ENCODE peak calls at places on chromosomes 13 and 19, in seven cellular contexts. P, F, D, J, A, B and T are unnamed samples.

GRCh38 chr19:47228937-47229673 is 1.9 kb downstream of the BBC3 start:
- DNase-seq in P (no peak), F (no peak), D (peak; percentile 46), J (no peak), A (peak; percentile 46), B (no peak), T (no peak)

GRCh38 chr13:110047511-110047910 is 259.4 kb downstream of the COL4A1 start:
- DNase-seq in P (no peak), F (peak; percentile 91), D (no peak), J (no peak), A (no peak), B (no peak), T (no peak)

GRCh38 chr19:45767410-45767880 is 1.6 kb downstream of the SIX5 start:
- DNase-seq in P (peak; percentile 83), F (peak; percentile 42), D (peak; percentile 81), J (no peak), A (peak; percentile 86), B (peak; percentile 78), T (no peak)

GRCh38 chr13:73754727-73755292 is 379.4 kb downstream of the KLF12 start:
- DNase-seq in P (no peak), F (peak; percentile 27), D (peak; percentile 50), J (no peak), A (peak; percentile 64), B (no peak), T (peak; percentile 62)

GRCh38 chr13:56986121-56986520 is 154.6 kb upstream of the PRR20A start:
- DNase-seq in P (no peak), F (no peak), D (no peak), J (no peak), A (no peak), B (no peak), T (no peak)

GRCh38 chr19:48698046-48698445 is 2.3 kb downstream of the FUT2 start:
- DNase-seq in P (no peak), F (no peak), D (peak; percentile 37), J (no peak), A (peak; percentile 82), B (no peak), T (no peak)

GRCh38 chr13:43905435-43906031 is 25.8 kb downstream of the LACC1 start:
- DNase-seq in P (no peak), F (no peak), D (peak; percentile 48), J (no peak), A (peak; percentile 63), B (no peak), T (peak; percentile 42)

GRCh38 chr19:13095934-13096890 is 6.4 kb downstream of the LYL1 start:
- DNase-seq in P (no peak), F (no peak), D (no peak), J (no peak), A (no peak), B (peak; percentile 63), T (no peak)

GRCh38 chr13:48806522-48806921 is 152.8 kb downstream of the CYSLTR2 start:
- DNase-seq in P (no peak), F (no peak), D (no peak), J (no peak), A (no peak), B (no peak), T (no peak)

GRCh38 chr19:41555752-41556151 is 20.2 kb upstream of the CEACAM21 start:
- DNase-seq in P (no peak), F (no peak), D (no peak), J (no peak), A (no peak), B (no peak), T (no peak)

GRCh38 chr13:47249296-47249695 is 352.4 kb upstream of the HTR2A start:
- DNase-seq in P (no peak), F (no peak), D (no peak), J (no peak), A (no peak), B (no peak), T (no peak)

GRCh38 chr19:1360818-1361461 is 22.8 kb upstream of the NDUFS7 start:
- DNase-seq in P (peak; percentile 81), F (no peak), D (peak; percentile 26), J (no peak), A (peak; percentile 86), B (no peak), T (no peak)

GRCh38 chr13:24043590-24044350 is 116.8 kb upstream of the SPATA13 start:
- DNase-seq in P (no peak), F (no peak), D (no peak), J (no peak), A (peak; percentile 19), B (no peak), T (no peak)

GRCh38 chr19:38559428-38560401 is 58.0 kb downstream of the MAP4K1 start:
- DNase-seq in P (no peak), F (peak; percentile 13), D (peak; percentile 99), J (no peak), A (peak; percentile 26), B (peak; percentile 11), T (no peak)

GRCh38 chr13:39675904-39676303 is 20.4 kb downstream of the COG6 start:
- DNase-seq in P (no peak), F (no peak), D (no peak), J (no peak), A (peak; percentile 3), B (no peak), T (no peak)

GRCh38 chr13:46866150-46866549 is 30.7 kb downstream of the HTR2A start:
- DNase-seq in P (peak; percentile 15), F (peak; percentile 8), D (peak; percentile 57), J (no peak), A (peak; percentile 86), B (no peak), T (no peak)

GRCh38 chr19:2055871-2056809 is 5.1 kb upstream of the MKNK2 start:
- DNase-seq in P (peak; percentile 64), F (no peak), D (no peak), J (no peak), A (peak; percentile 78), B (peak; percentile 2), T (no peak)

GRCh38 chr13:113597386-113598080 is 13.0 kb downstream of the TFDP1 start:
- DNase-seq in P (no peak), F (no peak), D (no peak), J (no peak), A (no peak), B (no peak), T (no peak)

GRCh38 chr19:1970003-1970805 is 29.2 kb downstream of the CSNK1G2 start:
- DNase-seq in P (no peak), F (no peak), D (peak; percentile 46), J (no peak), A (peak; percentile 31), B (no peak), T (no peak)

GRCh38 chr19:47419037-47419783 is at the start of gene MEIS3:
- DNase-seq in P (no peak), F (no peak), D (no peak), J (no peak), A (peak; percentile 24), B (no peak), T (no peak)

GRCh38 chr13:51681037-51681678 is 96.9 kb downstream of the WDFY2 start:
- DNase-seq in P (no peak), F (peak; percentile 62), D (peak; percentile 83), J (no peak), A (peak; percentile 80), B (no peak), T (no peak)

GRCh38 chr19:45117167-45117594 is 24.2 kb downstream of the PPP1R37 start:
- DNase-seq in P (no peak), F (no peak), D (no peak), J (peak; percentile 30), A (no peak), B (no peak), T (no peak)

GRCh38 chr13:47858678-47859050 is 142.4 kb downstream of the SUCLA2 start:
- DNase-seq in P (no peak), F (peak; percentile 89), D (peak; percentile 78), J (no peak), A (peak; percentile 66), B (no peak), T (no peak)

GRCh38 chr19:28314771-28315170 is 898.2 kb downstream of the UQCRFS1 start:
- DNase-seq in P (no peak), F (no peak), D (no peak), J (no peak), A (no peak), B (no peak), T (no peak)

GRCh38 chr13:26062853-26063444 is 11.1 kb upstream of the SHISA2 start:
- DNase-seq in P (no peak), F (no peak), D (peak; percentile 53), J (no peak), A (peak; percentile 43), B (no peak), T (peak; percentile 56)